ENCODE peak calls at places on chromosome 14, in five cellular contexts. One of them, this sample, is unnamed.

GRCh38 chr14:22070119-22070982 is 396.7 kb upstream of the OR4E1 start:
- DNase-seq in dorsolateral prefrontal cortex: no peak
- DNase-seq in SK-N-SH: no peak
- DNase-seq in CD8-positive, alpha-beta memory T cell: peak; percentile 37
- DNase-seq in CD8-positive, alpha-beta T cell: no peak
- DNase-seq in this sample: no peak

GRCh38 chr14:63713765-63714164 is 14.1 kb downstream of the SGPP1 start:
- DNase-seq in dorsolateral prefrontal cortex: no peak
- DNase-seq in SK-N-SH: no peak
- DNase-seq in CD8-positive, alpha-beta memory T cell: no peak
- DNase-seq in CD8-positive, alpha-beta T cell: no peak
- DNase-seq in this sample: no peak

GRCh38 chr14:24895243-24895583 is 154.7 kb downstream of the STXBP6 start:
- DNase-seq in dorsolateral prefrontal cortex: no peak
- DNase-seq in SK-N-SH: no peak
- DNase-seq in CD8-positive, alpha-beta memory T cell: no peak
- DNase-seq in CD8-positive, alpha-beta T cell: no peak
- DNase-seq in this sample: no peak

GRCh38 chr14:76311410-76311758 is 64.6 kb upstream of the ESRRB start:
- DNase-seq in dorsolateral prefrontal cortex: no peak
- DNase-seq in SK-N-SH: no peak
- DNase-seq in CD8-positive, alpha-beta memory T cell: no peak
- DNase-seq in CD8-positive, alpha-beta T cell: no peak
- DNase-seq in this sample: no peak

GRCh38 chr14:95695051-95695450 is 8.8 kb downstream of the TCL1B start:
- DNase-seq in dorsolateral prefrontal cortex: no peak
- DNase-seq in SK-N-SH: no peak
- DNase-seq in CD8-positive, alpha-beta memory T cell: no peak
- DNase-seq in CD8-positive, alpha-beta T cell: no peak
- DNase-seq in this sample: no peak

GRCh38 chr14:30551460-30551859 is 7.5 kb upstream of the G2E3 start:
- DNase-seq in dorsolateral prefrontal cortex: no peak
- DNase-seq in SK-N-SH: no peak
- DNase-seq in CD8-positive, alpha-beta memory T cell: no peak
- DNase-seq in CD8-positive, alpha-beta T cell: no peak
- DNase-seq in this sample: no peak

GRCh38 chr14:93006484-93007128 is 83.7 kb downstream of the CHGA start:
- DNase-seq in dorsolateral prefrontal cortex: no peak
- DNase-seq in SK-N-SH: no peak
- DNase-seq in CD8-positive, alpha-beta memory T cell: no peak
- DNase-seq in CD8-positive, alpha-beta T cell: no peak
- DNase-seq in this sample: no peak

GRCh38 chr14:95502381-95502950 is 14.0 kb downstream of the SYNE3 start:
- DNase-seq in dorsolateral prefrontal cortex: no peak
- DNase-seq in SK-N-SH: no peak
- DNase-seq in CD8-positive, alpha-beta memory T cell: no peak
- DNase-seq in CD8-positive, alpha-beta T cell: no peak
- DNase-seq in this sample: no peak

GRCh38 chr14:71206766-71207371 is 299.6 kb downstream of the PCNX1 start:
- DNase-seq in dorsolateral prefrontal cortex: peak; percentile 86
- DNase-seq in SK-N-SH: peak; percentile 64
- DNase-seq in CD8-positive, alpha-beta memory T cell: no peak
- DNase-seq in CD8-positive, alpha-beta T cell: no peak
- DNase-seq in this sample: no peak

GRCh38 chr14:104250175-104250574 is 111.8 kb downstream of the KIF26A start:
- DNase-seq in dorsolateral prefrontal cortex: no peak
- DNase-seq in SK-N-SH: no peak
- DNase-seq in CD8-positive, alpha-beta memory T cell: no peak
- DNase-seq in CD8-positive, alpha-beta T cell: no peak
- DNase-seq in this sample: no peak

GRCh38 chr14:34078117-34078743 is 127.4 kb upstream of the EGLN3 start:
- DNase-seq in dorsolateral prefrontal cortex: no peak
- DNase-seq in SK-N-SH: no peak
- DNase-seq in CD8-positive, alpha-beta memory T cell: no peak
- DNase-seq in CD8-positive, alpha-beta T cell: no peak
- DNase-seq in this sample: no peak

GRCh38 chr14:32588448-32589320 is 259.6 kb downstream of the AKAP6 start:
- DNase-seq in dorsolateral prefrontal cortex: no peak
- DNase-seq in SK-N-SH: peak; percentile 17
- DNase-seq in CD8-positive, alpha-beta memory T cell: no peak
- DNase-seq in CD8-positive, alpha-beta T cell: no peak
- DNase-seq in this sample: no peak

GRCh38 chr14:102994689-102995088 is 62.7 kb downstream of the CDC42BPB start:
- DNase-seq in dorsolateral prefrontal cortex: no peak
- DNase-seq in SK-N-SH: no peak
- DNase-seq in CD8-positive, alpha-beta memory T cell: no peak
- DNase-seq in CD8-positive, alpha-beta T cell: no peak
- DNase-seq in this sample: no peak

GRCh38 chr14:74610866-74611671 is 968 bp downstream of the LTBP2 start:
- DNase-seq in dorsolateral prefrontal cortex: no peak
- DNase-seq in SK-N-SH: no peak
- DNase-seq in CD8-positive, alpha-beta memory T cell: no peak
- DNase-seq in CD8-positive, alpha-beta T cell: no peak
- DNase-seq in this sample: no peak

GRCh38 chr14:62691613-62692489 is 353.4 kb downstream of the KCNH5 start:
- DNase-seq in dorsolateral prefrontal cortex: no peak
- DNase-seq in SK-N-SH: no peak
- DNase-seq in CD8-positive, alpha-beta memory T cell: no peak
- DNase-seq in CD8-positive, alpha-beta T cell: no peak
- DNase-seq in this sample: no peak

GRCh38 chr14:93792391-93792790 is 4.1 kb upstream of the PRIMA1 start:
- DNase-seq in dorsolateral prefrontal cortex: no peak
- DNase-seq in SK-N-SH: no peak
- DNase-seq in CD8-positive, alpha-beta memory T cell: no peak
- DNase-seq in CD8-positive, alpha-beta T cell: no peak
- DNase-seq in this sample: no peak

GRCh38 chr14:49106721-49107689 is 479.2 kb downstream of the RPS29 start:
- DNase-seq in dorsolateral prefrontal cortex: no peak
- DNase-seq in SK-N-SH: no peak
- DNase-seq in CD8-positive, alpha-beta memory T cell: no peak
- DNase-seq in CD8-positive, alpha-beta T cell: no peak
- DNase-seq in this sample: no peak

GRCh38 chr14:57559561-57559960 is 65.9 kb upstream of the CCDC198 start:
- DNase-seq in dorsolateral prefrontal cortex: no peak
- DNase-seq in SK-N-SH: no peak
- DNase-seq in CD8-positive, alpha-beta memory T cell: no peak
- DNase-seq in CD8-positive, alpha-beta T cell: no peak
- DNase-seq in this sample: no peak

GRCh38 chr14:50230601-50231474 is 540 bp downstream of the SOS2 start:
- DNase-seq in dorsolateral prefrontal cortex: no peak
- DNase-seq in SK-N-SH: peak; percentile 75
- DNase-seq in CD8-positive, alpha-beta memory T cell: peak; percentile 52
- DNase-seq in CD8-positive, alpha-beta T cell: no peak
- DNase-seq in this sample: no peak

GRCh38 chr14:57747036-57747435 is 118.9 kb downstream of the SLC35F4 start:
- DNase-seq in dorsolateral prefrontal cortex: no peak
- DNase-seq in SK-N-SH: no peak
- DNase-seq in CD8-positive, alpha-beta memory T cell: no peak
- DNase-seq in CD8-positive, alpha-beta T cell: no peak
- DNase-seq in this sample: no peak

GRCh38 chr14:31842905-31843304 is 234.2 kb upstream of the ARHGAP5 start:
- DNase-seq in dorsolateral prefrontal cortex: no peak
- DNase-seq in SK-N-SH: no peak
- DNase-seq in CD8-positive, alpha-beta memory T cell: no peak
- DNase-seq in CD8-positive, alpha-beta T cell: no peak
- DNase-seq in this sample: no peak

GRCh38 chr14:61537567-61538463 is 157.5 kb upstream of the HIF1A start:
- DNase-seq in dorsolateral prefrontal cortex: no peak
- DNase-seq in SK-N-SH: no peak
- DNase-seq in CD8-positive, alpha-beta memory T cell: no peak
- DNase-seq in CD8-positive, alpha-beta T cell: no peak
- DNase-seq in this sample: no peak

GRCh38 chr14:44979740-44980346 is 17.9 kb downstream of the TOGARAM1 start:
- DNase-seq in dorsolateral prefrontal cortex: no peak
- DNase-seq in SK-N-SH: peak; percentile 28
- DNase-seq in CD8-positive, alpha-beta memory T cell: no peak
- DNase-seq in CD8-positive, alpha-beta T cell: no peak
- DNase-seq in this sample: no peak

GRCh38 chr14:96071561-96071960 is 32.4 kb downstream of the C14orf132 start:
- DNase-seq in dorsolateral prefrontal cortex: no peak
- DNase-seq in SK-N-SH: no peak
- DNase-seq in CD8-positive, alpha-beta memory T cell: no peak
- DNase-seq in CD8-positive, alpha-beta T cell: no peak
- DNase-seq in this sample: no peak

GRCh38 chr14:71586131-71586893 is 345.9 kb upstream of the RGS6 start:
- DNase-seq in dorsolateral prefrontal cortex: peak; percentile 53
- DNase-seq in SK-N-SH: peak; percentile 20
- DNase-seq in CD8-positive, alpha-beta memory T cell: no peak
- DNase-seq in CD8-positive, alpha-beta T cell: no peak
- DNase-seq in this sample: no peak

GRCh38 chr14:61698216-61698980 is 3.1 kb downstream of the HIF1A start:
- DNase-seq in dorsolateral prefrontal cortex: no peak
- DNase-seq in SK-N-SH: no peak
- DNase-seq in CD8-positive, alpha-beta memory T cell: no peak
- DNase-seq in CD8-positive, alpha-beta T cell: no peak
- DNase-seq in this sample: no peak

GRCh38 chr14:57609313-57609712 is 115.7 kb upstream of the CCDC198 start:
- DNase-seq in dorsolateral prefrontal cortex: no peak
- DNase-seq in SK-N-SH: no peak
- DNase-seq in CD8-positive, alpha-beta memory T cell: no peak
- DNase-seq in CD8-positive, alpha-beta T cell: no peak
- DNase-seq in this sample: no peak

GRCh38 chr14:51869426-51870113 is 9.2 kb downstream of the GNG2 start:
- DNase-seq in dorsolateral prefrontal cortex: no peak
- DNase-seq in SK-N-SH: no peak
- DNase-seq in CD8-positive, alpha-beta memory T cell: no peak
- DNase-seq in CD8-positive, alpha-beta T cell: no peak
- DNase-seq in this sample: no peak

GRCh38 chr14:92105845-92106094 is 612 bp downstream of the ATXN3 start:
- DNase-seq in dorsolateral prefrontal cortex: no peak
- DNase-seq in SK-N-SH: no peak
- DNase-seq in CD8-positive, alpha-beta memory T cell: no peak
- DNase-seq in CD8-positive, alpha-beta T cell: no peak
- DNase-seq in this sample: peak; percentile 8

GRCh38 chr14:90643982-90644510 is 172.2 kb downstream of the TTC7B start:
- DNase-seq in dorsolateral prefrontal cortex: no peak
- DNase-seq in SK-N-SH: no peak
- DNase-seq in CD8-positive, alpha-beta memory T cell: no peak
- DNase-seq in CD8-positive, alpha-beta T cell: no peak
- DNase-seq in this sample: no peak

GRCh38 chr14:90647469-90647868 is 168.8 kb downstream of the TTC7B start:
- DNase-seq in dorsolateral prefrontal cortex: no peak
- DNase-seq in SK-N-SH: no peak
- DNase-seq in CD8-positive, alpha-beta memory T cell: no peak
- DNase-seq in CD8-positive, alpha-beta T cell: no peak
- DNase-seq in this sample: no peak

GRCh38 chr14:90642239-90642717 is 174.0 kb downstream of the TTC7B start:
- DNase-seq in dorsolateral prefrontal cortex: no peak
- DNase-seq in SK-N-SH: no peak
- DNase-seq in CD8-positive, alpha-beta memory T cell: no peak
- DNase-seq in CD8-positive, alpha-beta T cell: no peak
- DNase-seq in this sample: no peak

GRCh38 chr14:90645842-90646443 is 170.3 kb downstream of the TTC7B start:
- DNase-seq in dorsolateral prefrontal cortex: no peak
- DNase-seq in SK-N-SH: no peak
- DNase-seq in CD8-positive, alpha-beta memory T cell: no peak
- DNase-seq in CD8-positive, alpha-beta T cell: no peak
- DNase-seq in this sample: no peak

GRCh38 chr14:90644882-90645281 is 171.3 kb downstream of the TTC7B start:
- DNase-seq in dorsolateral prefrontal cortex: no peak
- DNase-seq in SK-N-SH: no peak
- DNase-seq in CD8-positive, alpha-beta memory T cell: no peak
- DNase-seq in CD8-positive, alpha-beta T cell: no peak
- DNase-seq in this sample: no peak
- H3K27ac ChIP-seq in dorsolateral prefrontal cortex: peak overlapping the region; percentile 57
- H3K27ac ChIP-seq in SK-N-SH: no peak overlapping the region
- H3K27ac ChIP-seq in CD8-positive, alpha-beta memory T cell: no peak overlapping the region
- H3K27ac ChIP-seq in CD8-positive, alpha-beta T cell: no peak overlapping the region
- H3K27ac ChIP-seq in this sample: peak overlapping the region; percentile 44

DNA sequence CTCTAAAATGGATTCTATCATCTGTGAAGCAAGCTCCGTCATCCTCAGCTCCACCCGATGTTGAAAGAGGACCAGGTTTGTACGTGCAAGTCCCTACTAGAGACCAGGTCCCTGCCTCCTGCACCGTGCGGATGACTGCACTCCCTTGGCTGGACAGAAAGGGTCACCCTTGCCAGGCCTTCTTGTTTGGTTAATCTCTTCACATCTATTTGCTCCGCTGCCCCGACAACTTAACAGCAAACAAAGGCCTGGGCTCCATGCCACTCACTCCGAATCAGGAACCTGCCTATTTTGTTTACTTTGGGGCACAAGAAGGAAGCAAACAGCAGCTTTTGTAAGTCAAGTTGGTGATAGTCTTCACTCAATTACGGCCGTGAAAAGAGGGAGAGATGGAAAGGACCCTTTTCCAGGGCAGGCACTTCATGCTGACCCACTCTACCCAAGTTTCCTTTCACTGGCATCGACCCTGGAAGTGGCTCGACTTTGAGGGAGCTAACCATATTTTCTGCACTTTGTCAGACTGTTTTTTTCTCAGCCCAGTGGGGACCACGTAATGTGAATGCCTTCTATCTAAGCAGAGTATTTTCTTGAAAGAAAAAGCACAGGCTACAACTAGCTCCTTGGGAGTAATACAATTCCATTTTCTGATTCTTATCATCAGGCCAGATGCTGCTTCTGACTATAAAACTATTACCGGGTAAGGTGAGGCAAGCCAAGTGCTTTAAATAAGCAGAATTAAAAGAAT is 202.6 kb downstream of the FOXN3 start:
- DNase-seq in dorsolateral prefrontal cortex: peak; percentile 38
- DNase-seq in SK-N-SH: peak; percentile 36
- DNase-seq in CD8-positive, alpha-beta memory T cell: no peak
- DNase-seq in CD8-positive, alpha-beta T cell: no peak
- DNase-seq in this sample: no peak
- H3K4me3 ChIP-seq in dorsolateral prefrontal cortex: no peak overlapping the region
- H3K4me3 ChIP-seq in SK-N-SH: no peak overlapping the region
- H3K4me3 ChIP-seq in CD8-positive, alpha-beta memory T cell: no peak overlapping the region
- H3K4me3 ChIP-seq in CD8-positive, alpha-beta T cell: no peak overlapping the region
- H3K4me3 ChIP-seq in this sample: peak overlapping the region; percentile 13

DNA sequence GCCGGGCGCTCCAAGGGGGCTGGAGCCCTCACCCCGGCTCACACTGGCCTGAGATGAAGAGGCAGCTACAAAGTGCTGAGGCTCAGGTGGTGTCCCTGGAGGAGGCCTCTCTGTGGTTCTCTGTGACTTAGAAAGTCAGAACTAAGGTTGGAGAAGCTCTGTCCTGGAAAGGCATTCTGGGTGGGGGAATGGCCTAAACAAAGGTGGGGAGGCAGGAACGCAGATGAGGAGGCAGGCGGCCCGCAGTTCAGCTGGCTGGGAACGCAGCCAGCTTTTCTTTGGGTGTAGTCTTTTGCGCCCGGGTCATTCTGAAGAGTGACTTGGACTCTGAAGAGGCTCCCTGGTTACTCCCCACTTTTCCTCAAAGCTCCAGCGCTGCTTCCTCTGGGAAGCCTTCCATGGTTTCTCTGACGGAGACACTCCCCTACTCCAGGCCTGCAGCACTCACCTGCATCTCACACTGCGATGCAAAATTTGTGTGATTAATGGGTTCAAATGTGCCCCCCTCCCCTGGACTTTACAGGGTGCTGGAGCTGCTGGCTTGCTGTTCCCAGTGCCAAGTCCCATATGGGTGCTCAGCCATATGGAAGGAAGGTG is 50.5 kb upstream of the DLK1 start:
- DNase-seq in dorsolateral prefrontal cortex: no peak
- DNase-seq in SK-N-SH: no peak
- DNase-seq in CD8-positive, alpha-beta memory T cell: no peak
- DNase-seq in CD8-positive, alpha-beta T cell: no peak
- DNase-seq in this sample: no peak
- H3K27ac ChIP-seq in dorsolateral prefrontal cortex: no peak overlapping the region
- H3K27ac ChIP-seq in SK-N-SH: peak overlapping the region; percentile 23
- H3K27ac ChIP-seq in CD8-positive, alpha-beta memory T cell: peak overlapping the region; percentile 64
- H3K27ac ChIP-seq in CD8-positive, alpha-beta T cell: no peak overlapping the region
- H3K27ac ChIP-seq in this sample: peak overlapping the region; percentile 71

GRCh38 chr14:65237956-65238355 is 135.6 kb upstream of the MAX start:
- DNase-seq in dorsolateral prefrontal cortex: no peak
- DNase-seq in SK-N-SH: no peak
- DNase-seq in CD8-positive, alpha-beta memory T cell: no peak
- DNase-seq in CD8-positive, alpha-beta T cell: no peak
- DNase-seq in this sample: no peak
- H3K4me3 ChIP-seq in dorsolateral prefrontal cortex: no peak overlapping the region
- H3K4me3 ChIP-seq in SK-N-SH: no peak overlapping the region
- H3K4me3 ChIP-seq in CD8-positive, alpha-beta memory T cell: no peak overlapping the region
- H3K4me3 ChIP-seq in CD8-positive, alpha-beta T cell: no peak overlapping the region
- H3K4me3 ChIP-seq in this sample: no peak overlapping the region